ENCODE peak calls at places on chromosomes 4 and X, in six cellular contexts. Q is HCT116, I is neuronal stem cell, U is caudate nucleus, G is uterus, O is A549. B is an unnamed sample.

GRCh38 chr4:182240161-182241130 is 2.8 kb upstream of the TENM3 start:
- DNase-seq in Q (no peak), I (no peak), U (no peak), G (peak; percentile 16), O (peak; percentile 79), B (no peak)

GRCh38 chr4:186839122-186840037 is 115.7 kb upstream of the FAT1 start:
- DNase-seq in Q (no peak), I (no peak), U (no peak), G (peak; percentile 51), O (no peak), B (no peak)

GRCh38 chrX:134685662-134686061 is 27.4 kb upstream of the PLAC1 start:
- DNase-seq in Q (no peak), I (no peak), U (no peak), G (no peak), O (no peak), B (no peak)

GRCh38 chr4:64340243-64341110 is 68.8 kb downstream of the TECRL start:
- DNase-seq in Q (no peak), I (no peak), U (no peak), G (no peak), O (no peak), B (no peak)

GRCh38 chr4:183812567-183812966 is 92.5 kb upstream of the STOX2 start:
- DNase-seq in Q (no peak), I (no peak), U (no peak), G (no peak), O (no peak), B (no peak)

GRCh38 chrX:48493890-48494364 is 14.9 kb upstream of the PORCN start:
- DNase-seq in Q (peak; percentile 38), I (peak; percentile 43), U (no peak), G (no peak), O (no peak), B (peak; percentile 56)

GRCh38 chr4:160510925-160511324 is 1408.0 kb downstream of the RAPGEF2 start:
- DNase-seq in Q (no peak), I (no peak), U (no peak), G (no peak), O (peak; percentile 21), B (no peak)

GRCh38 chrX:63656871-63657580 is 128.0 kb downstream of the ARHGEF9 start:
- DNase-seq in Q (no peak), I (no peak), U (no peak), G (no peak), O (no peak), B (no peak)

GRCh38 chrX:10119399-10119990 is 37.3 kb upstream of the CLCN4 start:
- DNase-seq in Q (peak; percentile 73), I (peak; percentile 71), U (peak; percentile 47), G (peak; percentile 56), O (peak; percentile 92), B (peak; percentile 77)

GRCh38 chrX:9905288-9905687 is 61.9 kb upstream of the CLDN34 start:
- DNase-seq in Q (no peak), I (no peak), U (no peak), G (no peak), O (no peak), B (no peak)

GRCh38 chrX:53263597-53264094 is 17.7 kb downstream of the IQSEC2 start:
- DNase-seq in Q (peak; percentile 59), I (no peak), U (no peak), G (no peak), O (peak; percentile 81), B (no peak)

GRCh38 chrX:19613645-19614323 is 98.5 kb upstream of the MAP3K15 start:
- DNase-seq in Q (no peak), I (no peak), U (no peak), G (no peak), O (no peak), B (no peak)

GRCh38 chr4:84497220-84497834 is 1.8 kb downstream of the NKX6-1 start:
- DNase-seq in Q (no peak), I (no peak), U (no peak), G (no peak), O (no peak), B (no peak)

GRCh38 chr4:172656055-172656454 is 512.6 kb upstream of the GALNT7 start:
- DNase-seq in Q (no peak), I (no peak), U (no peak), G (no peak), O (no peak), B (no peak)

GRCh38 chr4:90833698-90834097 is 706.5 kb downstream of the CCSER1 start:
- DNase-seq in Q (no peak), I (no peak), U (no peak), G (no peak), O (no peak), B (no peak)

GRCh38 chr4:52037730-52038108 is 380 bp downstream of the SGCB start:
- DNase-seq in Q (no peak), I (no peak), U (peak; percentile 45), G (peak; percentile 37), O (peak; percentile 12), B (peak; percentile 44)

GRCh38 chr4:168598191-168598590 is 101.3 kb downstream of the PALLD start:
- DNase-seq in Q (no peak), I (no peak), U (no peak), G (no peak), O (no peak), B (no peak)

GRCh38 chr4:99921174-99921573 is 25.2 kb downstream of the DNAJB14 start:
- DNase-seq in Q (no peak), I (no peak), U (no peak), G (no peak), O (no peak), B (no peak)

GRCh38 chr4:141350122-141350904 is 129.6 kb downstream of the ZNF330 start:
- DNase-seq in Q (no peak), I (no peak), U (no peak), G (peak; percentile 17), O (peak; percentile 92), B (no peak)

GRCh38 chr4:85737254-85737653 is 262.3 kb downstream of the ARHGAP24 start:
- DNase-seq in Q (no peak), I (no peak), U (no peak), G (no peak), O (no peak), B (no peak)

GRCh38 chr4:86300516-86300915 is 59.3 kb downstream of the MAPK10 start:
- DNase-seq in Q (no peak), I (no peak), U (no peak), G (no peak), O (no peak), B (no peak)

GRCh38 chr4:95124906-95125504 is 367.2 kb downstream of the BMPR1B start:
- DNase-seq in Q (peak; percentile 56), I (peak; percentile 54), U (no peak), G (peak; percentile 12), O (peak; percentile 81), B (no peak)

GRCh38 chr4:54063224-54063623 is 1.2 kb downstream of the CHIC2 start:
- DNase-seq in Q (no peak), I (no peak), U (no peak), G (no peak), O (no peak), B (no peak)

GRCh38 chrX:150364347-150365050 is 1.4 kb downstream of the MAMLD1 start:
- DNase-seq in Q (no peak), I (no peak), U (no peak), G (no peak), O (peak; percentile 21), B (peak; percentile 15)

DNA sequence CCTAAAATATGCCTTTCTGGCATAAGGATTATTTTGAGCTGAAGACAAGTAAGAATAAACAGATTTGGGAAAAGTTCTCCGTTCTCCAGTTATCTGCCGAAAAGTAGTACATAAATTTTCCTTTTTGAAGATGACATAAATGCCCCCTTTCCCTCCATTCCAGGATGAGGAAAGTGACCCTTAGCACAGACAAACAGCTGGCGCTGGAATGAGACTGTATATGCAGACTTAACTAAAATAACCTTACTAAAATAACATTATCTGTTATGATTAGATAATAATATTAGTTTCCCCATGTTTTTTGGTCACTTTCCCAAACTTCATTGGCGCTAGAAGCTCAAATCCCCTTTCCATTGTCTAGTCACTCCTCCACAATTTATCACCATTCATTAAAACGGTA is 21.5 kb downstream of the PDGFC start:
- DNase-seq in Q (no peak), I (no peak), U (no peak), G (no peak), O (no peak), B (no peak)
- H3K27ac ChIP-seq in Q (peak overlapping the region; percentile 45), I (no peak overlapping the region), U (no peak overlapping the region), G (peak overlapping the region; percentile 72), O (peak overlapping the region; percentile 73), B (no peak overlapping the region)

GRCh38 chr4:165842684-165843083 is 30.4 kb upstream of the TLL1 start:
- DNase-seq in Q (no peak), I (no peak), U (no peak), G (no peak), O (no peak), B (no peak)
- H3K27ac ChIP-seq in Q (no peak overlapping the region), I (no peak overlapping the region), U (no peak overlapping the region), G (no peak overlapping the region), O (no peak overlapping the region), B (no peak overlapping the region)

GRCh38 chr4:121690001-121690400 is 6.8 kb downstream of the ANXA5 start:
- DNase-seq in Q (no peak), I (no peak), U (no peak), G (no peak), O (no peak), B (no peak)

GRCh38 chr4:121693450-121693849 is 3.3 kb downstream of the ANXA5 start:
- DNase-seq in Q (no peak), I (no peak), U (no peak), G (no peak), O (no peak), B (no peak)

GRCh38 chr4:121696140-121696640 is 590 bp downstream of the ANXA5 start:
- DNase-seq in Q (no peak), I (no peak), U (peak; percentile 16), G (peak; percentile 82), O (peak; percentile 63), B (peak; percentile 45)

GRCh38 chr4:121688696-121689095 is 8.1 kb downstream of the ANXA5 start:
- DNase-seq in Q (no peak), I (no peak), U (no peak), G (no peak), O (no peak), B (no peak)

GRCh38 chr4:121692261-121692660 is 4.5 kb downstream of the ANXA5 start:
- DNase-seq in Q (no peak), I (no peak), U (no peak), G (no peak), O (no peak), B (no peak)
- H3K27ac ChIP-seq in Q (no peak overlapping the region), I (no peak overlapping the region), U (no peak overlapping the region), G (peak overlapping the region; percentile 79), O (peak overlapping the region; percentile 80), B (no peak overlapping the region)

GRCh38 chrX:24478516-24478915 is 13.4 kb downstream of the PDK3 start:
- DNase-seq in Q (no peak), I (no peak), U (no peak), G (no peak), O (no peak), B (no peak)
- H3K27ac ChIP-seq in Q (no peak overlapping the region), I (no peak overlapping the region), U (peak overlapping the region; percentile 6), G (no peak overlapping the region), O (no peak overlapping the region), B (no peak overlapping the region)